ENCODE peak calls at places on chromosomes 5 and 9, in nine cellular contexts. W, Z, N, Y, K, O, S, X and G are unnamed samples.

GRCh38 chr9:19161257-19162025 is 34.1 kb upstream of the PLIN2 start:
- DNase-seq in W (no peak), Z (peak), N (no peak), Y (peak), K (peak), O (no peak), S (peak), X (no peak), G (peak)

GRCh38 chr5:66351822-66352221 is 207.7 kb downstream of the SREK1 start:
- DNase-seq in W (no peak), Z (no peak), N (no peak), Y (no peak), K (peak), O (no peak), S (no peak), X (no peak), G (no peak)

GRCh38 chr9:35755071-35755470 is 995 bp upstream of the MSMP start:
- DNase-seq in W (no peak), Z (no peak), N (no peak), Y (no peak), K (no peak), O (no peak), S (no peak), X (no peak), G (no peak)

GRCh38 chr5:135319458-135319857 is 79.6 kb downstream of the MACROH2A1 start:
- DNase-seq in W (no peak), Z (no peak), N (no peak), Y (no peak), K (no peak), O (no peak), S (no peak), X (no peak), G (no peak)

GRCh38 chr5:96476654-96477053 is 43.6 kb upstream of the PCSK1 start:
- DNase-seq in W (no peak), Z (peak), N (no peak), Y (no peak), K (no peak), O (no peak), S (no peak), X (no peak), G (peak)

GRCh38 chr5:150346592-150346991 is 10.9 kb upstream of the TCOF1 start:
- DNase-seq in W (no peak), Z (no peak), N (no peak), Y (no peak), K (no peak), O (no peak), S (no peak), X (no peak), G (no peak)

GRCh38 chr5:157778121-157778805 is 34.8 kb downstream of the LSM11 start:
- DNase-seq in W (peak), Z (no peak), N (no peak), Y (peak), K (no peak), O (no peak), S (no peak), X (no peak), G (peak)

GRCh38 chr9:87547665-87548064 is 50.0 kb downstream of the DAPK1 start:
- DNase-seq in W (peak), Z (peak), N (no peak), Y (peak), K (no peak), O (no peak), S (no peak), X (no peak), G (peak)

GRCh38 chr5:121462441-121462840 is 389.2 kb upstream of the FTMT start:
- DNase-seq in W (no peak), Z (no peak), N (no peak), Y (no peak), K (no peak), O (no peak), S (no peak), X (no peak), G (no peak)

GRCh38 chr9:133870598-133871595 is 121.2 kb downstream of the VAV2 start:
- DNase-seq in W (no peak), Z (no peak), N (no peak), Y (no peak), K (no peak), O (no peak), S (no peak), X (no peak), G (no peak)

GRCh38 chr5:107607196-107607595 is 63.5 kb downstream of the EFNA5 start:
- DNase-seq in W (no peak), Z (no peak), N (no peak), Y (no peak), K (no peak), O (no peak), S (no peak), X (no peak), G (no peak)